ENCODE peak calls at places on chromosomes 6 and 20, in eight cellular contexts. X is cardiac fibroblast, W is brain microvascular endothelial cell, E is dorsolateral prefrontal cortex, I is upper lobe of right lung, M is BJ, B is IMR-90, A is prostate gland. V is an unnamed sample.

GRCh38 chr20:45300961-45301360 is 5.7 kb upstream of the RBPJL start:
- DNase-seq in B (peak), X (peak), I (no peak), M (no peak), E (no peak), A (no peak), W (peak), V (no peak)

GRCh38 chr6:106974337-106974998 is at the start of gene CD24:
- DNase-seq in E (no peak), M (no peak), W (no peak), A (peak), B (no peak), X (no peak), I (peak), V (no peak)

GRCh38 chr6:53961679-53962370 is 149.4 kb upstream of the MLIP start:
- DNase-seq in W (peak), I (no peak), B (peak), E (no peak), X (peak), A (no peak), M (no peak), V (no peak)

GRCh38 chr6:143063631-143064030 is 2.9 kb downstream of the AIG1 start:
- DNase-seq in A (no peak), X (no peak), I (no peak), E (no peak), W (no peak), B (no peak), M (no peak), V (no peak)

GRCh38 chr20:24340933-24341332 is 128.5 kb upstream of the SYNDIG1 start:
- DNase-seq in I (no peak), M (no peak), X (no peak), B (no peak), E (no peak), W (no peak), A (no peak), V (no peak)

GRCh38 chr6:107600936-107601335 is 111.0 kb downstream of the SOBP start:
- DNase-seq in A (peak), X (peak), W (peak), I (no peak), B (peak), E (no peak), M (no peak), V (no peak)

GRCh38 chr20:61508301-61508700 is 256.2 kb downstream of the CDH4 start:
- DNase-seq in B (no peak), W (no peak), A (no peak), I (peak), M (no peak), E (no peak), X (no peak), V (no peak)

GRCh38 chr6:24006246-24006645 is 119.8 kb upstream of the NRSN1 start:
- DNase-seq in M (no peak), I (no peak), B (no peak), X (no peak), E (no peak), A (no peak), W (no peak), V (no peak)

GRCh38 chr6:34934516-34934915 is 45.5 kb downstream of the ANKS1A start:
- DNase-seq in B (peak), A (peak), M (no peak), W (no peak), X (peak), I (peak), E (no peak), V (no peak)

GRCh38 chr6:110875548-110876169 is 1.1 kb downstream of the AMD1 start:
- DNase-seq in M (no peak), W (no peak), B (no peak), I (peak), X (no peak), A (peak), E (no peak), V (peak)

GRCh38 chr6:169316651-169317050 is 63.0 kb upstream of the THBS2 start:
- DNase-seq in X (no peak), M (no peak), E (no peak), A (no peak), I (no peak), B (no peak), W (no peak), V (no peak)

GRCh38 chr20:64222273-64222672 is 33.3 kb upstream of the PCMTD2 start:
- DNase-seq in A (no peak), B (peak), I (no peak), X (peak), M (no peak), W (no peak), E (no peak), V (no peak)

GRCh38 chr6:108203189-108204119 is 37.6 kb downstream of the NR2E1 start:
- DNase-seq in B (no peak), I (no peak), E (no peak), A (no peak), M (no peak), W (no peak), X (no peak), V (no peak)

GRCh38 chr20:25706793-25707192 is 10.1 kb upstream of the ZNF337 start:
- DNase-seq in B (no peak), E (no peak), W (no peak), I (no peak), M (no peak), A (no peak), X (no peak), V (peak)

GRCh38 chr6:6315660-6316059 is 4.8 kb downstream of the F13A1 start:
- DNase-seq in W (peak), X (peak), E (peak), B (peak), I (no peak), M (no peak), A (no peak), V (no peak)

DNA sequence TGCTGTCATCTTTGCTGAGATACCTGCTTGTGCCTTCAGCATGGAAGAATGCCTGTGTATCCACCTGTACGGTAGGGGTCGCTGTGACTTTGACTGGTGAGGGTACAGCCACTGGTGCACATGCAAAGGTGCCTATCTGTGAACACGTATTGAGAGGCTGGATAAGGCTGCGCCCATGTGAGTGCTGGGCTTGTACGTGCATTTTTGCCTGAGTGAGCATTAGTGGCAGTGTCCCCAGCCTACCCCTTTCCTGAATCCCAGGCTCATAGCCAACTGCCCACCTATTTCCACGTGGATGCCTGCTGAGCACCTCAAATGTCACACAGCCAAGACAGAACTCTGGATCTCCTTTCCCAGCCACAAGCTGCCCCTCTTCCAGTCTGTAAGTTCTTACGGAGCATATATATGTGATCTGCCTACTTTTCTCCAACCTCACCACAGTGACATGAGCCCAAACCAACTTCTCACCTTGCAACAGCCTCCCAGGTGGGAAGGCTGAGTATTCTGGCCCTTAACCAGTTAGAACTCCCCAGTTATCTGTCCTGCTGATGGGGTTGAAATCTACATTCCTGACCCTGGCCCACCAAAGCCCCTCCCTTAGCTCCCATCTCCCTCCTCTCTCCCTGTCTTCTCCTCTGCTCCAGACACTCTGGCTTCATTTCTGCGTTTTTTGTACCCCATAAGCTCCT is 1.1 kb upstream of the SLC2A10 start:
- DNase-seq in A (peak), I (no peak), E (no peak), X (no peak), B (no peak), W (no peak), M (no peak), V (no peak)
- TF ChIP-seq CTCF in A (peak), I (peak), E (no peak), X (peak), B (no peak), W (peak), M (peak), V (no peak)

DNA sequence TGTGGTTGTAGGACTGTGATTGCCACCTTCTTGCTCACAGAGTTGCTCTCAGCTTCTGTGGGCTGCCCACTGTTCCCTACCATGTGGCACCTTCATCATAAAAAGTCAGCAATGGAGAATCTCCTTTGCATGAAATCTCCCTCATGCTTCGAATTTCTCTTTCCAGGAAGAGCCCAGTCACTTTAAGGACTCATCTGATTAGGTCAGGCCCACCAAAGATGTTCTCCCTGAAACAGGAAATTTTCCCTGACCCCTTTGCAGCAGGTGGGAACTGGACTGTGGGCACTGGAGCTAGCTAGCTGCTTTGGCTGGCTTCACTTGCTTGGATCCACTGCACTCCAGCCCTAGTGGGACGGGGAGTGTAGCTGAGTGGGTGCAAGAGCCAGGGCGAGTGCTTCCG is 47.7 kb upstream of the FAM184A start:
- DNase-seq in B (no peak), M (no peak), E (no peak), X (no peak), A (no peak), W (no peak), I (no peak), V (no peak)
- H3K4me3 ChIP-seq in B (no peak), M (no peak), E (no peak), X (no peak), A (no peak), W (no peak), I (no peak), V (no peak)

DNA sequence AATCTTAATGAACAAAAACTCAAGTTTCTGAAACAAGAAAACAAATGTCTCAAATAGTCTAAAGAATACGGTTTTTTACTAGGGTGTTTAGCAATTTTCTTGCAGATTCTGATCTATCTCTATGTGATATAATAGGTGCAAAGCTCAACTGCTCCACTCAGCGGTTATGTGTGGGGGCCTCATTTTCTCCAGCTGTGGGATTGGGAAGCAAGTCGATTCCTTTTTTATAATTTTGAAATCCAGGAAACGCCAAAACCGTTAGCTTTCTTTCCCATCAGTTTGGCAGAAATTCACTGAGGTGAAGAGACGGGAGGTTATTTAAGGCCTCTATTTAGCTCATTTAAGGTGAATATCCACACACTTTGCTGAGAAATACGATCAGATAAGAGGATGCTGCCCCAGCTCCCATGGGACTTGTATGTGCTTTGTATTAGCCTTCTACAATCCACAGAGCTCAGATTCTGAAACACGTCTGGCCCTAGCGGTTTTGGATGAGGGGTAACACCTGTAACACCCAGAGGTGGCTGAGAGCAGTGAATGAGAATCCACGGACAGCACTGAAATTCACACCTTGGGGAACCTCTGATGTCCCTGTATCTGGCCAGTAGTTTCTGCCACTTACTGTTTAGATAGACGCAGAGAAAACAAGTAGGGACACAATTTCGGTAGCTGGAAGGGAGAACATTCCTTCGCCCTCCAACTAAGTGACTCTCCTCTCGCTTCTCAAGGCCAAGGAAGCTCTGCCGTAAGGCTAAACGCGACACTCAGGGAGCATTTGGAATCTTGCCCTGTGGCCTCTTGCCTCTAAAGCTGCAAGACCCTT is 6.6 kb upstream of the BCAS4 start:
- DNase-seq in I (no peak), M (peak), X (peak), A (peak), E (peak), B (peak), W (peak), V (no peak)
- TF ChIP-seq CTCF in I (peak), M (peak), X (peak), A (no peak), E (peak), B (peak), W (peak), V (no peak)

GRCh38 chr20:49283176-49283702 is 5.4 kb upstream of the ZNFX1 start:
- DNase-seq in X (no peak), A (no peak), E (no peak), M (no peak), B (no peak), I (no peak), W (no peak), V (no peak)

GRCh38 chr20:49283703-49284625 is 6.1 kb upstream of the ZNFX1 start:
- DNase-seq in M (no peak), E (no peak), X (no peak), A (no peak), I (no peak), W (no peak), B (no peak), V (no peak)

GRCh38 chr20:49281913-49282467 is 4.1 kb upstream of the ZNFX1 start:
- DNase-seq in I (no peak), E (no peak), M (no peak), W (no peak), X (no peak), A (no peak), B (no peak), V (no peak)

GRCh38 chr20:49281059-49281912 is 3.4 kb upstream of the ZNFX1 start:
- DNase-seq in A (no peak), I (no peak), W (peak), M (no peak), E (no peak), X (peak), B (no peak), V (no peak)

GRCh38 chr20:49282584-49283171 is 4.8 kb upstream of the ZNFX1 start:
- DNase-seq in I (no peak), A (no peak), M (no peak), E (no peak), W (no peak), B (no peak), X (no peak), V (no peak)
- H3K4me3 ChIP-seq in I (no peak), A (no peak), M (no peak), E (peak), W (peak), B (no peak), X (peak), V (no peak)

DNA sequence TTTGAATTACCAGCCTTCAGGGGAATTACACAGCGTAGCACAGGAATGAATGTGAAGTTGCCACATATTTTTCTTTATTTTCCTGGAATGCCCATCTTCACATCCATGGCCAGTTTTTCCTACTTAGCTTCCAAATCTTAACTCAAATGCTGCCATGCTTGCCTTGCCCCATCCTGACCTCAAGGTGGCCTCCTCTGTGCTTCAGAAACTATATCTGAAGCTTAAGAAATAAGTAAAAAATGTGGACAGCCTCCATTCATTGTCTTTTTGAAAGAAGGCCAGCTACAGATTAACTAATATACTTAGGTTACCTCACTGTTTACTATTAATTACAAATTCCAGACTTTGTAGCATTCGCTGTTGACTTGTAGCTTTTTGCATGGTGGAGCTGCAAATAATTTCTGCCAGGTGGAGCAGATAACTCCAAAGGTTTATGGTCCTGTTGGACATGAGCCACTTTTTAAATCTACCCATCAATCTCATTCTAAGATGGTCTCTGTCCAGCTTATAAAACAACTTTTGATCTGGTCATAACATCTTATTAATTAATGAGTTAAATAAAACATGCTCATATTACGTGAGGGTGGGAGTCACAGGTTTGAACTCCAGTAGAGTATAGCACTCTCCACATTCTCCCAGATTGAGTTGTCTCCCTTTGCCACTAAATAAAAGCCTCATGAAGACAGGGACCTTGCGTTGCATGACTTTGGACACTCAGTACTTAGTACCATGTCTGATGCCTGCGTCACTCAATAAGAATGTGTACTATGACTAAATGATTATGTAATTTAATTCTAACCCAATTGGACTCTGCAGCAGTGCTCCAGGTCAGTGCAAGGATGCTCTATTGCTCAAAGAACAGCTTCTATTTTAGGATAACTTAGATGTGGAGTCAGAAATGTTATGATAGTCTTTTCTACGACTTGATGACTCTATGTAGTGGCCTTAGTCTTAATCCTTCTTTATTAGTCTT is 678.6 kb upstream of the CITED2 start:
- DNase-seq in B (peak), M (no peak), A (no peak), W (peak), E (no peak), X (peak), I (no peak), V (no peak)
- TF ChIP-seq CTCF in B (peak), M (peak), A (no peak), W (peak), E (no peak), X (peak), I (peak), V (no peak)

GRCh38 chr6:74222768-74223321 is 526.8 kb downstream of the CD109 start:
- DNase-seq in A (no peak), W (no peak), E (no peak), M (no peak), X (no peak), I (no peak), B (peak), V (no peak)
- H3K4me3 ChIP-seq in A (no peak), W (no peak), E (no peak), M (no peak), X (no peak), I (no peak), B (no peak), V (no peak)

GRCh38 chr6:4844108-4844507 is 67.9 kb downstream of the CDYL start:
- DNase-seq in B (no peak), A (no peak), W (no peak), M (no peak), X (no peak), I (no peak), E (no peak), V (no peak)
- TF ChIP-seq CTCF in B (no peak), A (no peak), W (peak), M (no peak), X (peak), I (no peak), E (no peak), V (no peak)

GRCh38 chr6:159979136-159979874 is 10.4 kb downstream of the IGF2R start:
- DNase-seq in B (peak), A (no peak), W (peak), I (no peak), X (peak), E (no peak), M (no peak), V (no peak)
- H3K4me3 ChIP-seq in B (no peak), A (no peak), W (no peak), I (no peak), X (no peak), E (no peak), M (no peak), V (no peak)

GRCh38 chr6:98828991-98829411 is 5.4 kb upstream of the POU3F2 start:
- DNase-seq in B (no peak), W (no peak), M (no peak), E (no peak), I (no peak), A (no peak), X (no peak), V (no peak)
- TF ChIP-seq CTCF in B (no peak), W (no peak), M (no peak), E (peak), I (no peak), A (no peak), X (no peak), V (no peak)

GRCh38 chr20:36861875-36862801 is 13.8 kb upstream of the TLDC2 start:
- DNase-seq in W (peak), B (peak), I (peak), A (peak), E (peak), M (peak), X (peak), V (no peak)

GRCh38 chr20:36859700-36860330 is 16.1 kb upstream of the TLDC2 start:
- DNase-seq in M (no peak), X (no peak), A (no peak), B (no peak), E (no peak), W (no peak), I (no peak), V (no peak)

GRCh38 chr20:36860339-36860738 is 15.6 kb upstream of the TLDC2 start:
- DNase-seq in E (no peak), X (no peak), B (peak), A (no peak), I (no peak), W (no peak), M (no peak), V (no peak)

GRCh38 chr20:36861625-36861874 is 14.4 kb upstream of the TLDC2 start:
- DNase-seq in M (no peak), B (no peak), W (no peak), A (no peak), I (no peak), X (no peak), E (no peak), V (no peak)

GRCh38 chr20:36860811-36861624 is 14.9 kb upstream of the TLDC2 start:
- DNase-seq in X (no peak), E (no peak), I (no peak), B (no peak), M (no peak), A (no peak), W (no peak), V (no peak)
- H3K4me3 ChIP-seq in X (peak), E (peak), I (peak), B (peak), M (peak), A (peak), W (peak), V (no peak)